ENCODE peak calls at places on chromosome 21, in ten cellular contexts. F is MV-4-11; Y is left colon; V is stimulated activated CD4-positive, alpha-beta T cell treated with anti-CD3 and anti-CD28 coated beads, TNF-alpha, amount 100 ng/mL, for 1 hour; W is HT1080; H is GM19239; R is esophagus squamous epithelium; S is activated CD8-positive, alpha-beta memory T cell treated with anti-CD3 and anti-CD28 coated beads, Interleukin-2, amount 50 U/mL, for 4 hours; G is NCI-H2081; J is RPMI8226. U is an unnamed sample.

GRCh38 chr21:26555554-26555953 is 17.5 kb downstream of the CYYR1 start:
- DNase-seq in F (no peak), Y (no peak), V (no peak), W (no peak), H (no peak), R (no peak), S (no peak), G (peak; percentile 13), J (no peak), U (no peak)

GRCh38 chr21:38467911-38468310 is 30.4 kb downstream of the ERG start:
- DNase-seq in F (no peak), Y (no peak), V (no peak), W (no peak), H (no peak), R (no peak), S (no peak), G (no peak), J (no peak), U (no peak)

GRCh38 chr21:16011719-16012118 is 281.9 kb downstream of the USP25 start:
- DNase-seq in F (no peak), Y (no peak), V (no peak), W (no peak), H (no peak), R (no peak), S (no peak), G (no peak), J (no peak), U (no peak)

GRCh38 chr21:44919913-44920693 is 596 bp downstream of the ITGB2 start:
- DNase-seq in F (no peak), Y (no peak), V (no peak), W (no peak), H (no peak), R (no peak), S (no peak), G (no peak), J (no peak), U (no peak)

GRCh38 chr21:44433791-44434567 is 21.3 kb upstream of the LRRC3 start:
- DNase-seq in F (no peak), Y (no peak), V (no peak), W (no peak), H (no peak), R (no peak), S (no peak), G (no peak), J (no peak), U (no peak)

GRCh38 chr21:34580181-34580700 is 34.7 kb downstream of the RCAN1 start:
- DNase-seq in F (no peak), Y (peak; percentile 62), V (no peak), W (no peak), H (no peak), R (no peak), S (no peak), G (no peak), J (no peak), U (no peak)

GRCh38 chr21:44498280-44498964 is 41.6 kb downstream of the KRTAP10-1 start:
- DNase-seq in F (no peak), Y (no peak), V (no peak), W (no peak), H (no peak), R (no peak), S (no peak), G (no peak), J (no peak), U (no peak)

GRCh38 chr21:28871388-28872015 is 121.2 kb downstream of the LTN1 start:
- DNase-seq in F (no peak), Y (no peak), V (no peak), W (no peak), H (no peak), R (no peak), S (no peak), G (no peak), J (no peak), U (no peak)

GRCh38 chr21:45421071-45421845 is 16.3 kb downstream of the COL18A1 start:
- DNase-seq in F (no peak), Y (peak; percentile 72), V (no peak), W (no peak), H (no peak), R (no peak), S (no peak), G (no peak), J (peak; percentile 82), U (no peak)

GRCh38 chr21:28923439-28923975 is 69.2 kb downstream of the LTN1 start:
- DNase-seq in F (no peak), Y (no peak), V (no peak), W (no peak), H (no peak), R (no peak), S (no peak), G (no peak), J (no peak), U (no peak)

GRCh38 chr21:34061983-34062382 is 11.4 kb upstream of the MRPS6 start:
- DNase-seq in F (peak; percentile 72), Y (no peak), V (no peak), W (peak; percentile 57), H (no peak), R (no peak), S (no peak), G (no peak), J (no peak), U (peak; percentile 40)

GRCh38 chr21:32819702-32820101 is 48.1 kb upstream of the PAXBP1 start:
- DNase-seq in F (no peak), Y (no peak), V (no peak), W (peak; percentile 54), H (no peak), R (no peak), S (no peak), G (no peak), J (no peak), U (no peak)

GRCh38 chr21:36320421-36321324 is 676 bp downstream of the MORC3 start:
- DNase-seq in F (peak; percentile 54), Y (peak; percentile 83), V (no peak), W (peak; percentile 80), H (no peak), R (peak; percentile 48), S (no peak), G (peak; percentile 76), J (peak; percentile 74), U (peak; percentile 76)

GRCh38 chr21:42238185-42238934 is 19.4 kb downstream of the ABCG1 start:
- DNase-seq in F (no peak), Y (no peak), V (no peak), W (no peak), H (no peak), R (no peak), S (peak; percentile 23), G (no peak), J (peak; percentile 31), U (no peak)

GRCh38 chr21:45508607-45509565 is 33.4 kb downstream of the SLC19A1 start:
- DNase-seq in F (no peak), Y (no peak), V (no peak), W (no peak), H (no peak), R (no peak), S (peak; percentile 10), G (no peak), J (no peak), U (peak; percentile 38)

GRCh38 chr21:20627594-20627993 is 370.6 kb upstream of the NCAM2 start:
- DNase-seq in F (no peak), Y (no peak), V (no peak), W (no peak), H (no peak), R (no peak), S (no peak), G (no peak), J (no peak), U (no peak)

GRCh38 chr21:20997633-20998455 is at the start of gene NCAM2:
- DNase-seq in F (peak; percentile 69), Y (peak; percentile 71), V (peak; percentile 43), W (no peak), H (no peak), R (no peak), S (peak; percentile 62), G (peak; percentile 65), J (peak; percentile 35), U (no peak)

GRCh38 chr21:45517249-45518065 is 24.8 kb downstream of the SLC19A1 start:
- DNase-seq in F (peak; percentile 58), Y (peak; percentile 3), V (no peak), W (no peak), H (no peak), R (no peak), S (no peak), G (no peak), J (no peak), U (no peak)

GRCh38 chr21:25835397-25835796 is 100.6 kb downstream of the GABPA start:
- DNase-seq in F (no peak), Y (no peak), V (no peak), W (no peak), H (no peak), R (no peak), S (no peak), G (no peak), J (no peak), U (no peak)

GRCh38 chr21:43193651-43194302 is 25.0 kb downstream of the CRYAA start:
- DNase-seq in F (peak; percentile 77), Y (no peak), V (no peak), W (peak; percentile 84), H (no peak), R (no peak), S (peak; percentile 8), G (no peak), J (no peak), U (peak; percentile 26)

GRCh38 chr21:15023782-15024181 is 41.0 kb downstream of the NRIP1 start:
- DNase-seq in F (no peak), Y (no peak), V (no peak), W (no peak), H (no peak), R (no peak), S (no peak), G (no peak), J (no peak), U (no peak)

GRCh38 chr21:40067751-40068150 is 200.5 kb downstream of the PCP4 start:
- DNase-seq in F (no peak), Y (no peak), V (no peak), W (no peak), H (no peak), R (no peak), S (no peak), G (no peak), J (no peak), U (no peak)

GRCh38 chr21:42156690-42157605 is 62.0 kb upstream of the ABCG1 start:
- DNase-seq in F (no peak), Y (no peak), V (no peak), W (no peak), H (no peak), R (no peak), S (no peak), G (peak; percentile 30), J (peak; percentile 69), U (no peak)

GRCh38 chr21:34992736-34993135 is 56.4 kb downstream of the RUNX1 start:
- DNase-seq in F (no peak), Y (no peak), V (no peak), W (no peak), H (no peak), R (no peak), S (no peak), G (no peak), J (no peak), U (no peak)

GRCh38 chr21:29416268-29416667 is 117.5 kb downstream of the BACH1 start:
- DNase-seq in F (no peak), Y (no peak), V (no peak), W (peak; percentile 5), H (no peak), R (no peak), S (no peak), G (no peak), J (no peak), U (no peak)

GRCh38 chr21:37557261-37557950 is 190.8 kb downstream of the DYRK1A start:
- DNase-seq in F (no peak), Y (no peak), V (no peak), W (peak; percentile 10), H (peak; percentile 74), R (no peak), S (no peak), G (no peak), J (peak; percentile 41), U (no peak)

GRCh38 chr21:41953831-41954653 is at the start of gene C2CD2:
- DNase-seq in F (peak; percentile 32), Y (peak; percentile 70), V (no peak), W (peak; percentile 58), H (peak; percentile 93), R (no peak), S (no peak), G (peak; percentile 55), J (peak; percentile 93), U (peak; percentile 68)

GRCh38 chr21:25578070-25578961 is 29.0 kb downstream of the MRPL39 start:
- DNase-seq in F (peak; percentile 33), Y (no peak), V (no peak), W (peak; percentile 42), H (no peak), R (no peak), S (no peak), G (no peak), J (no peak), U (no peak)

U was measured in Caco-2.